ENCODE peak calls at places on chromosome 10, in seven cellular contexts. Y, T, Q, J, H, B and L are unnamed samples. For H3K36me3, the result is how much of the 10 kb centered on the place peaks cover.

GRCh38 chr10:129343141-129343540 is 123.9 kb upstream of the MGMT start:
- DNase-seq in J (no peak), B (no peak), H (no peak), Q (no peak), T (no peak), Y (no peak), L (no peak)

GRCh38 chr10:91785851-91786250 is 12.4 kb upstream of the TNKS2 start:
- DNase-seq in Y (no peak), H (no peak), T (no peak), J (no peak), B (no peak), Q (no peak), L (no peak)

GRCh38 chr10:71390435-71390820 is 6.3 kb upstream of the CDH23 start:
- DNase-seq in B (no peak), Q (no peak), H (no peak), J (no peak), Y (peak), T (no peak), L (no peak)

GRCh38 chr10:122163182-122164027 is 107.7 kb upstream of the BTBD16 start:
- DNase-seq in J (no peak), T (peak), B (peak), Q (no peak), H (no peak), Y (no peak), L (no peak)

GRCh38 chr10:88428442-88428841 is 154.7 kb downstream of the RNLS start:
- DNase-seq in T (no peak), J (no peak), Q (peak), B (no peak), H (no peak), Y (no peak), L (no peak)

GRCh38 chr10:50894312-50894711 is 8.9 kb upstream of the A1CF start:
- DNase-seq in T (no peak), H (no peak), Y (no peak), B (no peak), J (no peak), Q (no peak), L (no peak)

GRCh38 chr10:481636-482035 is 207.8 kb downstream of the DIP2C start:
- DNase-seq in B (no peak), T (no peak), J (peak), H (no peak), Y (peak), Q (no peak), L (no peak)

GRCh38 chr10:48605264-48605615 is 367 bp upstream of the ARHGAP22 start:
- DNase-seq in T (peak), Q (no peak), J (no peak), B (no peak), H (no peak), Y (no peak), L (no peak)

GRCh38 chr10:48895198-48895720 is 44.4 kb downstream of the LRRC18 start:
- DNase-seq in B (peak), Q (no peak), J (no peak), H (no peak), Y (no peak), T (no peak), L (no peak)

GRCh38 chr10:80500572-80501380 is 36.9 kb upstream of the SH2D4B start:
- DNase-seq in J (peak), T (no peak), Y (peak), B (peak), Q (no peak), H (no peak), L (peak)

GRCh38 chr10:13528875-13529713 is at the start of gene BEND7:
- DNase-seq in Y (no peak), T (peak), Q (peak), B (no peak), H (peak), J (peak), L (peak)

GRCh38 chr10:8365935-8366911 is 311.7 kb downstream of the GATA3 start:
- DNase-seq in B (peak), J (no peak), H (no peak), T (peak), Y (no peak), Q (peak), L (no peak)

GRCh38 chr10:71697938-71698709 is 21.5 kb downstream of the C10orf105 start:
- DNase-seq in J (no peak), Q (no peak), Y (no peak), T (no peak), B (no peak), H (no peak), L (no peak)

GRCh38 chr10:114375082-114375481 is 29.2 kb downstream of the AFAP1L2 start:
- DNase-seq in T (peak), B (no peak), H (no peak), Q (no peak), Y (no peak), J (no peak), L (no peak)

GRCh38 chr10:98097611-98098010 is 36.8 kb upstream of the R3HCC1L start:
- DNase-seq in B (no peak), T (no peak), Q (no peak), J (no peak), H (no peak), Y (no peak), L (no peak)

GRCh38 chr10:79275431-79275851 is 71.8 kb upstream of the PPIF start:
- DNase-seq in T (no peak), B (no peak), Q (peak), J (peak), H (no peak), Y (no peak), L (peak)

GRCh38 chr10:81027223-81027622 is 489.5 kb downstream of the SH2D4B start:
- DNase-seq in T (no peak), Q (no peak), J (no peak), B (no peak), Y (no peak), H (no peak), L (no peak)

GRCh38 chr10:22597142-22597541 is 117.2 kb downstream of the PIP4K2A start:
- DNase-seq in T (peak), J (no peak), B (peak), Q (peak), H (no peak), Y (peak), L (no peak)

DNA sequence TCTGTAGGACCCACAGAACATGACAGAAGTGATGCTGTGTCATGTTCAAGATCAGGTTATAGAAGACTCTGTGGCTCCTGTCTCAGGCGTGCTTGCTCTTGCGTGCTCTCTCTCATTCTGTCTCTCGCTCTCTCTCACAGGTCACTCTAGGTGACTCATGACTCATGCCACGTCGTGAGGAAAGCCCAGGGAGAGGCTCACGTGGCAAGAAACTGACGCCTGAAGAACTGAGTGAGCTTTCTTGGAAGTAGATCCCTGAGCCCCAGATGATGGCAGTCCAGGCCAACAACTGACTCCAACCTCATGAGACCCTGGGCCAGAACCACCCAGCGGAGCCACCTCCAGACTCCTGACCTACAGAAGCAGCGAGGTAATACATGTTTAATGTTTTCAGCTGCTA is 103.3 kb downstream of the DNMBP start:
- DNase-seq in Y (peak), B (no peak), Q (peak), T (peak), H (no peak), J (no peak), L (no peak)
- H3K36me3 ChIP-seq in Y (half or more), B (half or more), Q (half or more), T (under half), H (half or more), J (under half), L (under half)

DNA sequence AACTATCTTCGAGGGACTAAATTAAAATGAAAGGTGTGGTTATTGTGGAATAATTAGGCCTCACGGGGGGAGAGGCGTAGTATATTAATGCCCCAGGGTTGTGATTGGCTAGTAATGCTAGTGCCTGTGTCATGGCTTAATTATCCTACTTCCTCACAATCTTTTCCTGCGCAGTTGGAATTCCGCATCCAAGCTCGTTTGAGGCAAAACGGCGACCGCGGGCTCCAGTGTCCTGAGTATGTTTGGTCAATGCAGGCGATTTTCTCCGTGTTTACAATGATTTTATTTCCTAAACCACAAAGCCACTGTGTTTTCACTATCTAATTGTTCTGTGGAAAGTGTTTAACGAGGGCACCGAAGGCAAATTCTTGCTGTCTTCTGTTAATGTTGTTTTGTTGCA is 282.9 kb downstream of the CELF2 start:
- DNase-seq in Q (no peak), H (no peak), T (no peak), Y (no peak), B (no peak), J (peak), L (no peak)
- H3K36me3 ChIP-seq in Q (under half), H (half or more), T (under half), Y (half or more), B (under half), J (under half), L (under half)

GRCh38 chr10:103102195-103102594 is 90.9 kb downstream of the NT5C2 start:
- DNase-seq in H (no peak), Y (no peak), B (no peak), T (no peak), J (no peak), Q (no peak), L (no peak)

GRCh38 chr10:103105462-103105861 is 87.6 kb downstream of the NT5C2 start:
- DNase-seq in J (no peak), B (no peak), Y (no peak), T (no peak), Q (no peak), H (no peak), L (no peak)

GRCh38 chr10:103106556-103106955 is 86.5 kb downstream of the NT5C2 start:
- DNase-seq in T (no peak), Y (no peak), H (no peak), B (no peak), J (no peak), Q (no peak), L (no peak)

GRCh38 chr10:103100620-103101019 is 92.5 kb downstream of the NT5C2 start:
- DNase-seq in J (no peak), T (no peak), Y (no peak), H (no peak), Q (no peak), B (no peak), L (no peak)

GRCh38 chr10:103104721-103105120 is 88.4 kb downstream of the NT5C2 start:
- DNase-seq in H (no peak), J (no peak), B (no peak), Q (no peak), Y (no peak), T (no peak), L (no peak)
- H3K36me3 ChIP-seq in H (half or more), J (under half), B (half or more), Q (under half), Y (under half), T (under half), L (half or more)

GRCh38 chr10:63165249-63165648 is 32.1 kb downstream of the NRBF2 start:
- DNase-seq in H (no peak), Q (no peak), J (no peak), T (no peak), Y (no peak), B (no peak), L (no peak)

GRCh38 chr10:63169063-63169462 is 35.9 kb downstream of the NRBF2 start:
- DNase-seq in Y (no peak), Q (no peak), B (no peak), H (no peak), T (no peak), J (no peak), L (no peak)

GRCh38 chr10:63161592-63161991 is 28.5 kb downstream of the NRBF2 start:
- DNase-seq in B (no peak), T (no peak), Q (no peak), Y (no peak), J (no peak), H (no peak), L (no peak)

GRCh38 chr10:63166742-63167258 is 33.7 kb downstream of the NRBF2 start:
- DNase-seq in B (no peak), T (peak), J (no peak), Q (peak), H (no peak), Y (no peak), L (peak)

GRCh38 chr10:63164045-63164722 is 31.1 kb downstream of the NRBF2 start:
- DNase-seq in T (peak), Y (no peak), H (no peak), Q (no peak), J (no peak), B (no peak), L (no peak)
- H3K36me3 ChIP-seq in T (under half), Y (under half), H (under half), Q (under half), J (under half), B (under half), L (under half)

GRCh38 chr10:5456563-5456962 is 42.8 kb downstream of the CALML5 start:
- DNase-seq in H (no peak), Y (no peak), B (no peak), J (no peak), Q (no peak), T (no peak), L (no peak)
- H3K36me3 ChIP-seq in H (half or more), Y (half or more), B (half or more), J (under half), Q (half or more), T (under half), L (under half)

GRCh38 chr10:28535846-28536245 is 2.9 kb downstream of the WAC start:
- DNase-seq in Y (no peak), B (no peak), Q (no peak), T (no peak), H (no peak), J (no peak), L (no peak)
- H3K36me3 ChIP-seq in Y (half or more), B (half or more), Q (half or more), T (under half), H (half or more), J (under half), L (half or more)

GRCh38 chr10:35778344-35778743 is 136.2 kb upstream of the FZD8 start:
- DNase-seq in Y (no peak), J (no peak), H (no peak), Q (no peak), T (no peak), B (no peak), L (no peak)
- H3K36me3 ChIP-seq in Y (under half), J (under half), H (under half), Q (under half), T (under half), B (under half), L (under half)

GRCh38 chr10:100201549-100201948 is 15.7 kb upstream of the ERLIN1 start:
- DNase-seq in J (no peak), Y (no peak), Q (no peak), B (no peak), T (no peak), H (no peak), L (no peak)
- H3K36me3 ChIP-seq in J (under half), Y (half or more), Q (under half), B (half or more), T (under half), H (half or more), L (under half)

GRCh38 chr10:68576118-68576517 is 16.0 kb downstream of the TET1 start:
- DNase-seq in T (no peak), H (no peak), Q (no peak), J (no peak), B (no peak), Y (no peak), L (no peak)
- H3K36me3 ChIP-seq in T (under half), H (under half), Q (under half), J (under half), B (under half), Y (under half), L (under half)